ENCODE peak calls at places on chromosomes 12 and 14, in ten cellular contexts. P, D, H, C, V, U, J, Y, S and F are unnamed samples.

GRCh38 chr14:99651953-99652746 is 7.2 kb downstream of the HHIPL1 start:
- DNase-seq in D (no peak), C (no peak), V (no peak), H (no peak), S (no peak), P (no peak), Y (no peak), U (no peak), J (no peak), F (no peak)

GRCh38 chr12:124336742-124337520 is 42.0 kb downstream of the RFLNA start:
- DNase-seq in J (no peak), D (no peak), P (no peak), S (no peak), Y (no peak), H (no peak), U (no peak), C (no peak), V (no peak), F (no peak)

GRCh38 chr12:124952801-124953200 is 36.1 kb downstream of the DHX37 start:
- DNase-seq in C (no peak), P (no peak), Y (peak; percentile 84), U (no peak), H (no peak), V (no peak), D (no peak), J (no peak), S (no peak), F (peak; percentile 9)

GRCh38 chr14:37623552-37623951 is 28.1 kb downstream of the TTC6 start:
- DNase-seq in Y (peak; percentile 51), D (no peak), H (no peak), P (no peak), V (no peak), U (no peak), S (no peak), J (no peak), C (no peak), F (peak; percentile 87)

GRCh38 chr14:63045612-63046320 is 508 bp upstream of the KCNH5 start:
- DNase-seq in S (no peak), P (no peak), Y (peak; percentile 3), J (peak; percentile 47), C (no peak), U (no peak), H (no peak), V (no peak), D (no peak), F (peak; percentile 29)

GRCh38 chr12:65810036-65810435 is 14.2 kb upstream of the HMGA2 start:
- DNase-seq in S (no peak), H (no peak), P (no peak), U (no peak), C (no peak), D (no peak), J (no peak), V (no peak), Y (peak; percentile 11), F (peak; percentile 63)

GRCh38 chr14:104073764-104074163 is 11.7 kb upstream of the ASPG start:
- DNase-seq in J (no peak), H (no peak), D (no peak), C (no peak), U (no peak), V (no peak), P (no peak), S (no peak), Y (no peak), F (no peak)

GRCh38 chr12:124555168-124555928 is 12.1 kb downstream of the NCOR2 start:
- DNase-seq in U (no peak), C (no peak), P (no peak), V (no peak), S (no peak), H (no peak), Y (no peak), D (no peak), J (no peak), F (no peak)

GRCh38 chr12:49537709-49538601 is 875 bp upstream of the KCNH3 start:
- DNase-seq in C (peak; percentile 21), V (no peak), Y (peak; percentile 20), J (peak; percentile 58), H (no peak), S (no peak), U (no peak), P (no peak), D (no peak), F (no peak)

GRCh38 chr12:24431872-24432271 is 482.4 kb upstream of the SOX5 start:
- DNase-seq in J (no peak), Y (no peak), C (no peak), V (no peak), S (no peak), H (no peak), D (no peak), P (no peak), U (no peak), F (no peak)

GRCh38 chr14:101932668-101933067 is 31.7 kb upstream of the DYNC1H1 start:
- DNase-seq in J (no peak), P (no peak), D (no peak), U (no peak), Y (no peak), H (no peak), V (no peak), C (no peak), S (no peak), F (no peak)

GRCh38 chr14:61545716-61546455 is 149.4 kb upstream of the HIF1A start:
- DNase-seq in J (no peak), V (no peak), H (no peak), C (no peak), Y (no peak), S (peak; percentile 72), D (no peak), P (no peak), U (no peak), F (no peak)

GRCh38 chr14:61535032-61535431 is 160.3 kb upstream of the HIF1A start:
- DNase-seq in D (no peak), Y (no peak), V (no peak), S (no peak), H (no peak), U (no peak), P (no peak), J (no peak), C (no peak), F (peak; percentile 54)

GRCh38 chr14:54087376-54087775 is 130.8 kb upstream of the BMP4 start:
- DNase-seq in D (no peak), Y (no peak), P (no peak), U (no peak), S (no peak), V (no peak), C (no peak), J (no peak), H (no peak), F (no peak)

GRCh38 chr14:104688755-104689619 is at the start of gene INF2:
- DNase-seq in V (no peak), D (peak; percentile 37), U (no peak), Y (peak; percentile 58), C (peak; percentile 33), S (peak; percentile 39), P (peak; percentile 38), H (peak; percentile 80), J (no peak), F (peak; percentile 70)

GRCh38 chr12:26124491-26125450 is at the start of gene BHLHE41:
- DNase-seq in P (no peak), V (peak; percentile 79), U (no peak), D (no peak), Y (peak; percentile 77), H (peak; percentile 85), J (peak; percentile 85), S (peak; percentile 92), C (no peak), F (peak; percentile 62)

GRCh38 chr14:51430600-51430999 is 190.6 kb downstream of the TMX1 start:
- DNase-seq in D (no peak), V (no peak), U (no peak), C (no peak), J (no peak), Y (peak; percentile 67), S (no peak), P (no peak), H (no peak), F (peak; percentile 72)

GRCh38 chr12:14258468-14258947 is 107.0 kb upstream of the ATF7IP start:
- DNase-seq in V (no peak), J (no peak), C (no peak), P (no peak), D (no peak), U (no peak), H (no peak), S (no peak), Y (no peak), F (no peak)

GRCh38 chr14:31746326-31746725 is 185.1 kb downstream of the NUBPL start:
- DNase-seq in C (no peak), J (no peak), V (no peak), U (no peak), Y (peak; percentile 3), P (no peak), H (no peak), D (no peak), S (no peak), F (no peak)

GRCh38 chr14:95290021-95290420 is 29.7 kb downstream of the CLMN start:
- DNase-seq in S (no peak), C (no peak), H (no peak), V (no peak), U (no peak), J (no peak), D (no peak), P (no peak), Y (no peak), F (no peak)